ENCODE peak calls at places on chromosome 18, in ten cellular contexts. N, Z, E, S, O, Q, A, Y, P and R are unnamed samples.

GRCh38 chr18:25289040-25289631 is 62.8 kb downstream of the ZNF521 start:
- DNase-seq in N (no peak), Z (peak; percentile 11), E (no peak), S (no peak), O (no peak), Q (no peak), A (no peak), Y (no peak), P (no peak), R (peak; percentile 32)

GRCh38 chr18:79382681-79383387 is 12.9 kb upstream of the NFATC1 start:
- DNase-seq in N (peak; percentile 17), Z (no peak), E (no peak), S (no peak), O (no peak), Q (no peak), A (no peak), Y (no peak), P (peak; percentile 70), R (no peak)

GRCh38 chr18:36519358-36519757 is 221.8 kb downstream of the FHOD3 start:
- DNase-seq in N (no peak), Z (no peak), E (no peak), S (no peak), O (no peak), Q (no peak), A (no peak), Y (no peak), P (no peak), R (no peak)

GRCh38 chr18:3596324-3597158 is 146.6 kb downstream of the TGIF1 start:
- DNase-seq in N (peak; percentile 46), Z (peak; percentile 88), E (peak; percentile 76), S (peak; percentile 39), O (peak; percentile 88), Q (no peak), A (peak; percentile 82), Y (peak; percentile 66), P (peak; percentile 77), R (peak; percentile 42)

GRCh38 chr18:80239830-80240229 is 7.5 kb downstream of the PARD6G start:
- DNase-seq in N (no peak), Z (no peak), E (no peak), S (no peak), O (no peak), Q (no peak), A (no peak), Y (no peak), P (no peak), R (no peak)

GRCh38 chr18:75235891-75236290 is 25.3 kb downstream of the TSHZ1 start:
- DNase-seq in N (no peak), Z (no peak), E (no peak), S (no peak), O (no peak), Q (no peak), A (no peak), Y (no peak), P (no peak), R (no peak)

GRCh38 chr18:31497711-31498449 is at the start of gene DSG2:
- DNase-seq in N (peak; percentile 86), Z (peak; percentile 63), E (peak; percentile 82), S (no peak), O (peak; percentile 43), Q (no peak), A (peak; percentile 92), Y (peak; percentile 92), P (peak; percentile 67), R (peak; percentile 68)

GRCh38 chr18:26307161-26307773 is 81.0 kb downstream of the TAF4B start:
- DNase-seq in N (no peak), Z (peak; percentile 68), E (no peak), S (no peak), O (peak; percentile 35), Q (no peak), A (peak; percentile 44), Y (no peak), P (no peak), R (no peak)

DNA sequence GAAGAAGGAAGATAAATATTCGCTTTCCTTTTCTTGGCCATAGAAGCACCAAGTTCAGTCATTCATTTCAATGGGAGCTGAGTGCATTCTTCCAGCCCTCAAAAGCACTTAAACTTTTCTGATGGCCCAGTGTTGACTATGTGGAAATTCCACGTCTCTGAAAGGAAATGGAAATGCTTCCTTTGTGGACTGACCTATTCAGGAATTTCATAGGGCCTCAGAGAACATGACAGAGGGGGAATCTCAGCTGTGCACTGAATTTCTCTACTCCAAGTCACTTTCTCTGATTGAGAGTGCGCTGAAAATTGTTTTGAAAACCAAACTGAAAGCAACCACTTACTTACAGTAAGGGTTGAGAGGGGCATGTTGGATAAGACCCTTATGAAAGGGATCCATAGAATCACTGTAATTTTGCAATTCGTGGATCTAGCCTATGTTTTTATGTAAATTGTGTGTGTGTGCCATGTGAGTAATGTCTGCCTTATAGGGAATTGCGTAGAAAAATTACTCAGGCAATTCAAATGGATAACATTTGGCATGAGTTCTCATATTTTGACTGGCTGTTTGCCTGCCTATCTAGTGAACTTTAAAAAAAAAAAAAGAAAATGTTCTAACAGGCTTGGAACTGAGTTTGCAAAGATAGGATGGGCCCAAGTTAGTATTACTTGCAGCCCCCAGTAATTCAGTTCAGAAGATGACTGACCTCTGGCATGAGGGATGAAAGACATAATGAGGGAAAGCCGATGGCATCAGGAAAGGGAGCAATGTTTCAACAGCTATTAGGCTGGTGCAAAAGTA is 437.0 kb downstream of the PTPRM start:
- DNase-seq in N (no peak), Z (no peak), E (peak; percentile 35), S (no peak), O (no peak), Q (no peak), A (no peak), Y (no peak), P (no peak), R (no peak)
- TF ChIP-seq EP300 in N (no peak), Z (no peak), E (no peak), S (no peak), O (no peak), Q (no peak), A (no peak), Y (no peak), P (no peak), R (no peak)

GRCh38 chr18:5892772-5893431 is 2.4 kb downstream of the TMEM200C start:
- DNase-seq in N (no peak), Z (no peak), E (no peak), S (no peak), O (no peak), Q (no peak), A (no peak), Y (no peak), P (no peak), R (no peak)

GRCh38 chr18:5894215-5894612 is 1.1 kb downstream of the TMEM200C start:
- DNase-seq in N (no peak), Z (no peak), E (no peak), S (no peak), O (no peak), Q (no peak), A (no peak), Y (no peak), P (no peak), R (no peak)

GRCh38 chr18:5891361-5892215 is 3.7 kb downstream of the TMEM200C start:
- DNase-seq in N (no peak), Z (no peak), E (no peak), S (no peak), O (no peak), Q (no peak), A (no peak), Y (no peak), P (no peak), R (no peak)

GRCh38 chr18:5890261-5890605 is 5.1 kb downstream of the TMEM200C start:
- DNase-seq in N (no peak), Z (no peak), E (no peak), S (no peak), O (peak; percentile 5), Q (no peak), A (no peak), Y (no peak), P (no peak), R (no peak)

DNA sequence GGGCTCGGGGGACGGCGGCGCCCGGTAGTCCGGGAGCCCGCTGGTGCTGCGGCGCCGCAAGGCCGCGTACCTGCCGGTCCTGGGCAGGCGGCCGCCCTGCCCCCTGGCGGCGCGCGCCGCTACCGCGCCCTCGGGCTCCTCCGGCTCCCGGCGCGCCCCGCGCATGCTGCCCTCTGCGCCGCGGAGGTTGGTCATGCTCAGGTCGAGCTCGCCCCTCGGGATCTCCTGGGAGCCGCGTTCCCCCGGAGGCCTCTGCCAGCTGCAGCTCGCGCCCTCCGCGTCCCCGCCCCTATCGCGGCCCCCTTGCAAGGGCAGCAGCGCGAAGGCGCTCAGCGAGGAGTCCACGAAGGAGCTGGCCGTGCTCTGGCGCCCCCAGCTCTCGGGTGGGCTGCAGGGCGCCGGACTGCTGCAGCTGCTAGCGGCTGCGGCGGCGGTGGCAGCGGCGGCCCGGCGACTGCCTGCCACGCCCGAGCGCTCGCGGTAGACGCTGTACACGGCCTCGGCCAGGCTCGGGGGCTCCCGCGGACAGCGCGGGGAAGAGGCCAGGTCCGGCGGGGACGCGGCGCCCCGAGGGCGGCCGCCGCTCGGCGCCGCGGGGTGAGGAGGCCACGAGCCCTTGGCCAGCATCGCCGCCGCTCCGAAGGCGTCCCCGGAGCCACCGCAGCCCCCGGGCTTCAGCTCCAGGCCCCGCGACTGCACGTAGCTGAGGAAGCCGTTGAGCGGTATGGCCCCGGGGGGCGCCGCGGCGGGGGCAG is 4.5 kb downstream of the TMEM200C start:
- DNase-seq in N (peak; percentile 34), Z (peak; percentile 29), E (peak; percentile 26), S (no peak), O (peak; percentile 11), Q (no peak), A (no peak), Y (no peak), P (no peak), R (peak; percentile 35)
- TF ChIP-seq EP300 in N (no peak), Z (no peak), E (no peak), S (no peak), O (no peak), Q (no peak), A (no peak), Y (no peak), P (no peak), R (no peak)

GRCh38 chr18:73913505-73913904 is 234.1 kb downstream of the FBXO15 start:
- DNase-seq in N (no peak), Z (no peak), E (no peak), S (no peak), O (no peak), Q (peak; percentile 88), A (no peak), Y (no peak), P (no peak), R (no peak)

GRCh38 chr18:73908323-73908722 is 239.3 kb downstream of the FBXO15 start:
- DNase-seq in N (no peak), Z (peak; percentile 4), E (no peak), S (no peak), O (no peak), Q (peak; percentile 5), A (no peak), Y (no peak), P (no peak), R (no peak)
- TF ChIP-seq EP300 in N (no peak), Z (no peak), E (no peak), S (no peak), O (no peak), Q (no peak), A (no peak), Y (no peak), P (no peak), R (no peak)

GRCh38 chr18:10462597-10462996 is 8.2 kb downstream of the APCDD1 start:
- DNase-seq in N (no peak), Z (no peak), E (no peak), S (no peak), O (no peak), Q (no peak), A (no peak), Y (no peak), P (no peak), R (no peak)

GRCh38 chr18:10461989-10462388 is 7.6 kb downstream of the APCDD1 start:
- DNase-seq in N (no peak), Z (no peak), E (no peak), S (no peak), O (no peak), Q (no peak), A (no peak), Y (no peak), P (no peak), R (no peak)

GRCh38 chr18:10463096-10463495 is 8.7 kb downstream of the APCDD1 start:
- DNase-seq in N (no peak), Z (no peak), E (no peak), S (no peak), O (no peak), Q (no peak), A (no peak), Y (no peak), P (no peak), R (no peak)

GRCh38 chr18:10463741-10464140 is 9.3 kb downstream of the APCDD1 start:
- DNase-seq in N (no peak), Z (no peak), E (no peak), S (no peak), O (no peak), Q (no peak), A (no peak), Y (no peak), P (no peak), R (no peak)

DNA sequence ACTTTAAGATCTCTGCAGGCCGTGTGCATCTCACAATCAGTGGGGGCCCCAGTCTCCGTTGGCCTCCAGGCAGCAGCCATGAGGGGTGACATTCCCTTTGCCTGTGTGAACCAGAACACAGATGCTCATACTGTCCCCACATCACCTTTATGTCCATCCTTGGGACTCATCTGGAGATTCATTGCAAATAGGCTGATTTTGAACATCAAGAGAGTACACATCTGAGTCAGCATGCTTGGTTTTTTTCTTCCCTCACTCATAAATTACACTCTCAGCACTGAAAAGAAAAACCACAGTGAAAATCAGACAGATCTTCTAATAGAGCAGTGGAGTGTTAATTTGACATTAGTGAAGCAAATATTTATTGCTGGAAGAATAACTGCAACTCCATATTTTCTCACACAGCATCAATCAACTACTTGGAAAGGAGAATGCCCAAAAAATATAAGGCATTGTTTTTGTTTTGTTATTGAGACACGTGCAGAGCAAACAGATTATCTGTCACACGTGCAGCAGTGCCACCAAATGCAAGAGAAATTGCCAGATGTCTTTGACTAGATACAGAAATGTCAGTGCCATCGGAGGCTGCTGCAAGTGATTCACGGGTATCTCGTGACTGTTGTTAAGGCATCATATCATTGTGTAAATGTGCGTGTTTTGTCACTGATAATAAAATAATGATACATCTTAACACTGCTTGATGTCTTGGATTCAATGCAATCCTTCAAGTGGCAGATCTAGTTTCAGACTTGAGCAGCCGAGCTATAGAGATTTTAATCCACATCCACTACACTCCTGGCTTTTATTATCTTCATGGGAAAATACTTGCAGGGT is 10.9 kb downstream of the APCDD1 start:
- DNase-seq in N (no peak), Z (no peak), E (no peak), S (no peak), O (no peak), Q (no peak), A (no peak), Y (no peak), P (no peak), R (no peak)
- TF ChIP-seq EP300 in N (no peak), Z (no peak), E (no peak), S (no peak), O (no peak), Q (no peak), A (no peak), Y (no peak), P (no peak), R (no peak)